ENCODE peak calls at places on chromosomes 4 and X, in ten cellular contexts. One of them, this sample, is unnamed.

GRCh38 chrX:120690344-120690743 is 60.5 kb upstream of the C1GALT1C1 start:
- DNase-seq in gastrocnemius medialis: no peak
- DNase-seq in GM23338: no peak
- DNase-seq in choroid plexus epithelial cell: no peak
- DNase-seq in A549: no peak
- DNase-seq in NB4: no peak
- DNase-seq in suprapubic skin: no peak
- DNase-seq in fibroblast of mammary gland: peak
- DNase-seq in GM12865: no peak
- DNase-seq in pancreas: no peak
- DNase-seq in this sample: no peak

GRCh38 chrX:38095971-38096529 is 89.7 kb downstream of the SYTL5 start:
- DNase-seq in gastrocnemius medialis: no peak
- DNase-seq in GM23338: no peak
- DNase-seq in choroid plexus epithelial cell: peak
- DNase-seq in A549: peak
- DNase-seq in NB4: no peak
- DNase-seq in suprapubic skin: no peak
- DNase-seq in fibroblast of mammary gland: peak
- DNase-seq in GM12865: peak
- DNase-seq in pancreas: no peak
- DNase-seq in this sample: no peak

GRCh38 chr4:70858454-70858853 is 18.8 kb upstream of the GRSF1 start:
- DNase-seq in gastrocnemius medialis: no peak
- DNase-seq in GM23338: no peak
- DNase-seq in choroid plexus epithelial cell: no peak
- DNase-seq in A549: no peak
- DNase-seq in NB4: no peak
- DNase-seq in suprapubic skin: no peak
- DNase-seq in fibroblast of mammary gland: no peak
- DNase-seq in GM12865: no peak
- DNase-seq in pancreas: no peak
- DNase-seq in this sample: no peak

GRCh38 chr4:2742081-2742822 is 13.9 kb downstream of the TNIP2 start:
- DNase-seq in gastrocnemius medialis: no peak
- DNase-seq in GM23338: no peak
- DNase-seq in choroid plexus epithelial cell: no peak
- DNase-seq in A549: no peak
- DNase-seq in NB4: no peak
- DNase-seq in suprapubic skin: no peak
- DNase-seq in fibroblast of mammary gland: no peak
- DNase-seq in GM12865: no peak
- DNase-seq in pancreas: no peak
- DNase-seq in this sample: no peak

GRCh38 chr4:5796976-5797375 is 86.0 kb downstream of the EVC start:
- DNase-seq in gastrocnemius medialis: no peak
- DNase-seq in GM23338: no peak
- DNase-seq in choroid plexus epithelial cell: no peak
- DNase-seq in A549: no peak
- DNase-seq in NB4: no peak
- DNase-seq in suprapubic skin: no peak
- DNase-seq in fibroblast of mammary gland: no peak
- DNase-seq in GM12865: no peak
- DNase-seq in pancreas: no peak
- DNase-seq in this sample: no peak

GRCh38 chr4:164012396-164013027 is 518.0 kb downstream of the TMA16 start:
- DNase-seq in gastrocnemius medialis: no peak
- DNase-seq in GM23338: peak
- DNase-seq in choroid plexus epithelial cell: peak
- DNase-seq in A549: no peak
- DNase-seq in NB4: peak
- DNase-seq in suprapubic skin: no peak
- DNase-seq in fibroblast of mammary gland: peak
- DNase-seq in GM12865: peak
- DNase-seq in pancreas: no peak
- DNase-seq in this sample: no peak

GRCh38 chr4:153522800-153523089 is 56.6 kb downstream of the TMEM131L start:
- DNase-seq in gastrocnemius medialis: no peak
- DNase-seq in GM23338: no peak
- DNase-seq in choroid plexus epithelial cell: no peak
- DNase-seq in A549: no peak
- DNase-seq in NB4: no peak
- DNase-seq in suprapubic skin: no peak
- DNase-seq in fibroblast of mammary gland: no peak
- DNase-seq in GM12865: peak
- DNase-seq in pancreas: no peak
- DNase-seq in this sample: no peak

GRCh38 chr4:174521800-174522182 is 497 bp downstream of the HPGD start:
- DNase-seq in gastrocnemius medialis: no peak
- DNase-seq in GM23338: peak
- DNase-seq in choroid plexus epithelial cell: no peak
- DNase-seq in A549: no peak
- DNase-seq in NB4: no peak
- DNase-seq in suprapubic skin: no peak
- DNase-seq in fibroblast of mammary gland: no peak
- DNase-seq in GM12865: no peak
- DNase-seq in pancreas: peak
- DNase-seq in this sample: no peak

GRCh38 chr4:113141901-113142346 is 92.5 kb downstream of the ANK2 start:
- DNase-seq in gastrocnemius medialis: no peak
- DNase-seq in GM23338: no peak
- DNase-seq in choroid plexus epithelial cell: peak
- DNase-seq in A549: no peak
- DNase-seq in NB4: no peak
- DNase-seq in suprapubic skin: no peak
- DNase-seq in fibroblast of mammary gland: peak
- DNase-seq in GM12865: peak
- DNase-seq in pancreas: no peak
- DNase-seq in this sample: no peak

GRCh38 chrX:153983321-153983729 is 10.8 kb downstream of the TMEM187 start:
- DNase-seq in gastrocnemius medialis: no peak
- DNase-seq in GM23338: no peak
- DNase-seq in choroid plexus epithelial cell: no peak
- DNase-seq in A549: no peak
- DNase-seq in NB4: no peak
- DNase-seq in suprapubic skin: no peak
- DNase-seq in fibroblast of mammary gland: no peak
- DNase-seq in GM12865: no peak
- DNase-seq in pancreas: no peak
- DNase-seq in this sample: no peak

DNA sequence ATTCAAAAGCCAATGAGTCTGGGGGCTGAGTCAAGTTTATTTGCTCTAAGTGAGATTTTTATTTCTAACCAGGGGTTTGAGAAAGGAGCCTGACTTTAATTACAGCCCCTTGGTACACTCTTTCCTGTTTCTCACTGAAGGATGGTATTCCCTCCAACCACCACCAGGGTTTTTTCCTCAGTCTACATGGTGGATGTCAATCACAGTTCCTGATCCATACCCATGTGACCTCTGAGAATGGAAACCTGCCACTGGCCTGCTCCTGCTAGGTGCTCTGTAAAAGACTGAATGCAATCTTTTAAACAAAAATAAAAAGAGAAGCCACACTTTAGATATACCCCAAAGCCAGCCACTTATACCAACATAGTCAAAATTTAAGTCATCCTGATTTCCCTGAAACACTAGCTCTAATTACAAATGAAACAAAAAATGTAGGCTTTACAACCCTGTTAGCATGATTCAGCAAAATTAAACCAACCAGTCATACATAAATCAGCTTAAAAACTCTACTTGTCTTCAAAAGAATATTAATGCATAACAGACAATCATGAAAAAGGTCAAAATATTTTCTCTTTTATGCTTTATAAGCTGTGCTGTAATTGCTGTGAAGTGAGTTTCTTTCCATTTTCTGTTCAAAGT is 112.1 kb upstream of the NWD2 start:
- DNase-seq in gastrocnemius medialis: no peak
- DNase-seq in GM23338: peak
- DNase-seq in choroid plexus epithelial cell: no peak
- DNase-seq in A549: no peak
- DNase-seq in NB4: no peak
- DNase-seq in suprapubic skin: no peak
- DNase-seq in fibroblast of mammary gland: no peak
- DNase-seq in GM12865: no peak
- DNase-seq in pancreas: no peak
- DNase-seq in this sample: no peak
- TF ChIP-seq CTCF in gastrocnemius medialis: no peak
- TF ChIP-seq CTCF in GM23338: peak
- TF ChIP-seq CTCF in choroid plexus epithelial cell: no peak
- TF ChIP-seq CTCF in A549: no peak
- TF ChIP-seq CTCF in NB4: peak
- TF ChIP-seq CTCF in suprapubic skin: no peak
- TF ChIP-seq CTCF in fibroblast of mammary gland: no peak
- TF ChIP-seq CTCF in GM12865: no peak
- TF ChIP-seq CTCF in pancreas: no peak
- TF ChIP-seq CTCF in this sample: no peak

GRCh38 chrX:139864613-139865012 is 68.2 kb downstream of the ATP11C start:
- DNase-seq in gastrocnemius medialis: no peak
- DNase-seq in GM23338: no peak
- DNase-seq in choroid plexus epithelial cell: no peak
- DNase-seq in A549: no peak
- DNase-seq in NB4: no peak
- DNase-seq in suprapubic skin: no peak
- DNase-seq in fibroblast of mammary gland: no peak
- DNase-seq in GM12865: no peak
- DNase-seq in pancreas: no peak
- DNase-seq in this sample: no peak

GRCh38 chrX:139862208-139862607 is 70.6 kb downstream of the ATP11C start:
- DNase-seq in gastrocnemius medialis: no peak
- DNase-seq in GM23338: no peak
- DNase-seq in choroid plexus epithelial cell: no peak
- DNase-seq in A549: no peak
- DNase-seq in NB4: no peak
- DNase-seq in suprapubic skin: no peak
- DNase-seq in fibroblast of mammary gland: no peak
- DNase-seq in GM12865: no peak
- DNase-seq in pancreas: no peak
- DNase-seq in this sample: no peak
- TF ChIP-seq CTCF in gastrocnemius medialis: no peak
- TF ChIP-seq CTCF in GM23338: peak
- TF ChIP-seq CTCF in choroid plexus epithelial cell: peak
- TF ChIP-seq CTCF in A549: no peak
- TF ChIP-seq CTCF in NB4: peak
- TF ChIP-seq CTCF in suprapubic skin: no peak
- TF ChIP-seq CTCF in fibroblast of mammary gland: no peak
- TF ChIP-seq CTCF in GM12865: peak
- TF ChIP-seq CTCF in pancreas: no peak
- TF ChIP-seq CTCF in this sample: no peak

GRCh38 chr4:16659694-16660093 is 238.8 kb downstream of the LDB2 start:
- DNase-seq in gastrocnemius medialis: no peak
- DNase-seq in GM23338: no peak
- DNase-seq in choroid plexus epithelial cell: no peak
- DNase-seq in A549: no peak
- DNase-seq in NB4: no peak
- DNase-seq in suprapubic skin: no peak
- DNase-seq in fibroblast of mammary gland: no peak
- DNase-seq in GM12865: no peak
- DNase-seq in pancreas: no peak
- DNase-seq in this sample: no peak
- TF ChIP-seq CTCF in gastrocnemius medialis: no peak
- TF ChIP-seq CTCF in GM23338: no peak
- TF ChIP-seq CTCF in choroid plexus epithelial cell: no peak
- TF ChIP-seq CTCF in A549: no peak
- TF ChIP-seq CTCF in NB4: no peak
- TF ChIP-seq CTCF in suprapubic skin: no peak
- TF ChIP-seq CTCF in fibroblast of mammary gland: no peak
- TF ChIP-seq CTCF in GM12865: no peak
- TF ChIP-seq CTCF in pancreas: no peak
- TF ChIP-seq CTCF in this sample: no peak

GRCh38 chr4:130736436-130737185 is 1640.7 kb downstream of the C4orf33 start:
- DNase-seq in gastrocnemius medialis: no peak
- DNase-seq in GM23338: no peak
- DNase-seq in choroid plexus epithelial cell: no peak
- DNase-seq in A549: no peak
- DNase-seq in NB4: no peak
- DNase-seq in suprapubic skin: no peak
- DNase-seq in fibroblast of mammary gland: no peak
- DNase-seq in GM12865: no peak
- DNase-seq in pancreas: no peak
- DNase-seq in this sample: no peak
- TF ChIP-seq CTCF in gastrocnemius medialis: no peak
- TF ChIP-seq CTCF in GM23338: no peak
- TF ChIP-seq CTCF in choroid plexus epithelial cell: no peak
- TF ChIP-seq CTCF in A549: no peak
- TF ChIP-seq CTCF in NB4: no peak
- TF ChIP-seq CTCF in suprapubic skin: no peak
- TF ChIP-seq CTCF in fibroblast of mammary gland: no peak
- TF ChIP-seq CTCF in GM12865: no peak
- TF ChIP-seq CTCF in pancreas: no peak
- TF ChIP-seq CTCF in this sample: no peak